ENCODE peak calls at places on chromosomes 5 and 9, in seven cellular contexts. P, I, Y, V, Q, C and E are unnamed samples.

GRCh38 chr5:57002959-57003485 is 51.1 kb upstream of the MIER3 start:
- DNase-seq in P (no peak), I (no peak), Y (no peak), V (no peak), Q (no peak), C (no peak), E (no peak)

GRCh38 chr9:96553070-96553469 is 66.6 kb downstream of the CDC14B start:
- DNase-seq in P (no peak), I (no peak), Y (no peak), V (no peak), Q (no peak), C (no peak), E (no peak)

GRCh38 chr9:19386469-19387044 is 6.5 kb upstream of the RPS6 start:
- DNase-seq in P (no peak), I (no peak), Y (no peak), V (no peak), Q (no peak), C (no peak), E (no peak)

GRCh38 chr9:92265159-92265558 is 28.3 kb downstream of the IARS1 start:
- DNase-seq in P (no peak), I (no peak), Y (no peak), V (no peak), Q (no peak), C (no peak), E (no peak)

GRCh38 chr5:119339965-119340364 is 15.9 kb upstream of the TNFAIP8 start:
- DNase-seq in P (no peak), I (no peak), Y (no peak), V (no peak), Q (no peak), C (no peak), E (no peak)

GRCh38 chr5:40677456-40677855 is 2.3 kb upstream of the PTGER4 start:
- DNase-seq in P (no peak), I (no peak), Y (no peak), V (no peak), Q (no peak), C (no peak), E (no peak)

GRCh38 chr5:7927466-7928375 is 58.8 kb downstream of the MTRR start:
- DNase-seq in P (peak; percentile 72), I (peak; percentile 58), Y (peak; percentile 74), V (peak; percentile 10), Q (no peak), C (no peak), E (no peak)

GRCh38 chr5:43685271-43685950 is 82.4 kb downstream of the NNT start:
- DNase-seq in P (no peak), I (no peak), Y (no peak), V (no peak), Q (no peak), C (no peak), E (no peak)

GRCh38 chr9:98611986-98612505 is 96.7 kb downstream of the GABBR2 start:
- DNase-seq in P (no peak), I (no peak), Y (no peak), V (no peak), Q (peak; percentile 6), C (no peak), E (no peak)

GRCh38 chr5:74801941-74802340 is 34.9 kb downstream of the NSA2 start:
- DNase-seq in P (no peak), I (no peak), Y (no peak), V (no peak), Q (no peak), C (no peak), E (no peak)